ENCODE peak calls at places on chromosome 20, in seven cellular contexts. O is PC-9, R is neural progenitor cell, U is AG04450, A is heart left ventricle, Z is caudate nucleus, F is ovary. B is an unnamed sample.

GRCh38 chr20:6583134-6583738 is 184.2 kb upstream of the BMP2 start:
- DNase-seq in U (no peak), R (peak; percentile 75), A (no peak), O (no peak), Z (no peak), F (no peak), B (peak; percentile 27)

GRCh38 chr20:58308290-58308679 is 1.2 kb upstream of the RAB22A start:
- DNase-seq in A (no peak), U (no peak), O (no peak), Z (no peak), F (no peak), R (no peak), B (no peak)

GRCh38 chr20:50636601-50637539 is 54.5 kb downstream of the RIPOR3 start:
- DNase-seq in U (no peak), A (no peak), Z (no peak), F (no peak), R (no peak), O (no peak), B (no peak)

GRCh38 chr20:1281279-1282057 is 15.4 kb downstream of the SNPH start:
- DNase-seq in Z (no peak), R (no peak), U (no peak), F (no peak), O (no peak), A (no peak), B (no peak)

GRCh38 chr20:51661609-51662178 is 106.5 kb downstream of the ATP9A start:
- DNase-seq in A (no peak), Z (no peak), F (no peak), U (no peak), R (no peak), O (peak; percentile 93), B (no peak)

GRCh38 chr20:20207872-20208271 is 155.5 kb downstream of the CFAP61 start:
- DNase-seq in R (no peak), F (no peak), O (no peak), A (no peak), Z (no peak), U (no peak), B (no peak)

GRCh38 chr20:2749951-2750342 is 50.5 kb downstream of the CPXM1 start:
- DNase-seq in Z (no peak), A (no peak), O (no peak), R (no peak), U (no peak), F (no peak), B (no peak)

GRCh38 chr20:53786071-53786444 is 192.4 kb upstream of the ZNF217 start:
- DNase-seq in A (no peak), R (no peak), F (no peak), O (peak; percentile 100), Z (no peak), U (no peak), B (no peak)

GRCh38 chr20:48338717-48339116 is 489.1 kb downstream of the PREX1 start:
- DNase-seq in F (no peak), O (no peak), Z (no peak), A (no peak), R (no peak), U (peak; percentile 29), B (no peak)

GRCh38 chr20:44598413-44599290 is 16.3 kb downstream of the PKIG start:
- DNase-seq in Z (no peak), A (peak; percentile 75), F (no peak), U (no peak), R (peak; percentile 34), O (no peak), B (peak; percentile 6)

GRCh38 chr20:13312300-13312699 is 91.2 kb downstream of the ISM1 start:
- DNase-seq in U (no peak), A (no peak), F (no peak), R (no peak), Z (no peak), O (no peak), B (no peak)

GRCh38 chr20:44137210-44137781 is 49.7 kb downstream of the JPH2 start:
- DNase-seq in R (peak; percentile 82), U (peak; percentile 21), Z (no peak), F (peak; percentile 25), O (no peak), A (peak; percentile 79), B (no peak)

GRCh38 chr20:23165964-23166363 is 79.8 kb upstream of the CD93 start:
- DNase-seq in F (no peak), R (no peak), U (no peak), Z (no peak), O (no peak), A (no peak), B (no peak)

GRCh38 chr20:50844430-50845100 is 49.7 kb downstream of the BCAS4 start:
- DNase-seq in R (no peak), F (no peak), U (peak; percentile 49), O (no peak), A (no peak), Z (no peak), B (no peak)

GRCh38 chr20:15205719-15206118 is 868.3 kb upstream of the FLRT3 start:
- DNase-seq in A (no peak), O (no peak), R (no peak), F (no peak), Z (no peak), U (no peak), B (no peak)

GRCh38 chr20:47220161-47220582 is 136.3 kb downstream of the ZMYND8 start:
- DNase-seq in U (no peak), R (peak; percentile 66), F (no peak), O (no peak), Z (no peak), A (no peak), B (no peak)

GRCh38 chr20:3980260-3981131 is 34.9 kb downstream of the RNF24 start:
- DNase-seq in F (peak; percentile 33), R (no peak), O (no peak), Z (no peak), A (no peak), U (peak; percentile 4), B (no peak)

GRCh38 chr20:50527068-50527605 is 17.0 kb downstream of the PTPN1 start:
- DNase-seq in U (no peak), Z (no peak), F (no peak), R (no peak), O (no peak), A (no peak), B (no peak)

GRCh38 chr20:4717816-4718215 is 3.9 kb upstream of the PRND start:
- DNase-seq in O (no peak), Z (no peak), A (no peak), U (no peak), F (no peak), R (no peak), B (no peak)

GRCh38 chr20:41619360-41620115 is 1.4 kb upstream of the CHD6 start:
- DNase-seq in F (peak; percentile 21), A (no peak), Z (no peak), O (no peak), U (no peak), R (no peak), B (no peak)

DNA sequence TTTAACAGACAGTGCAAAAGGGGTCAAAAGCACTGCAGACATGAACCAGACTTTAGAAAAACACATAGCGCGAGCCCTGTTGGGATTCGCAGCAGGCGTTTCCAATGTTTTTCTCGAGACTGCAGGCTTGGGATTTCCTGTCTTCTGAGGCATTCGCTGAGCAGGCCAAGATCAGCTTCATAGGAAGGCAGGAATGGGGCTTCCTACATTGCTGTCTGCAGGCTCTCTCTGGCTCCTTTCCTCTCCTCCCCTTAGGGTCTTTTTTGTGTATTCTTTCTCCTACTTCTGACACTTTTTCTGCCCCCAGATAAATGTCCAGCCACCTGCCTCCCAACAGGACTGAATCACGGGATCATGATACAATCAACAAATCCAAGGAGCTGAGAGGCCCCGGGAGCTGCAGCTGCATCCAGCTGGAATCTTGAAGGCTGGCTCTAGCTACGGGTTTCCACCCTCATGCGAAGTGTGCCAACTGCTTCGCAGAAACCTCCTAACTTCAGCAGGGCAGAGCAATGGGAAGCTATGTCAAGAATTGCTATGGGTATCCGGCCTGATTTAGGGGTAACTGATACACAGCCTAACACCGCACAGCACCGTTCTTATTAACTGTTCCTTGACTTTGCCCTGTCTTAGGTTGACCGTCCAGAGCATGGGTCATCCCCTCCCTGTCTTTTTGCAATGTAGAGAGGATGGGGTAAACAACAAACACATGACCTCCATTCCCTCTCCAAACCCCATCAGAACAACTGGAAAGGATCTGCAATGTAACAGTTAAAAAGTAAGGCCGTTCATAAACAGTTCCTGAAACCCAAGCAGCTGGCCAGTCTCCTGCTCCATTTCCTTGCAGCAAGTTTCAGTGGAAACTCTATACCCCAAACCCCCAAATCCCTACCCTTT is 31.6 kb downstream of the SNX5 start:
- DNase-seq in R (no peak), F (peak; percentile 67), Z (no peak), O (no peak), U (peak; percentile 86), A (peak; percentile 60), B (no peak)
- H3K27ac ChIP-seq in R (no peak overlapping the region), F (peak overlapping the region; percentile 50), Z (no peak overlapping the region), O (no peak overlapping the region), U (peak overlapping the region; percentile 96), A (peak overlapping the region; percentile 24), B (no peak overlapping the region)

GRCh38 chr20:38604873-38605303 is 3.3 kb downstream of the ARHGAP40 start:
- DNase-seq in U (no peak), R (no peak), A (no peak), F (no peak), O (peak; percentile 99), Z (no peak), B (peak; percentile 33)
- H3K27ac ChIP-seq in U (no peak overlapping the region), R (no peak overlapping the region), A (no peak overlapping the region), F (no peak overlapping the region), O (peak overlapping the region; percentile 63), Z (no peak overlapping the region), B (no peak overlapping the region)

DNA sequence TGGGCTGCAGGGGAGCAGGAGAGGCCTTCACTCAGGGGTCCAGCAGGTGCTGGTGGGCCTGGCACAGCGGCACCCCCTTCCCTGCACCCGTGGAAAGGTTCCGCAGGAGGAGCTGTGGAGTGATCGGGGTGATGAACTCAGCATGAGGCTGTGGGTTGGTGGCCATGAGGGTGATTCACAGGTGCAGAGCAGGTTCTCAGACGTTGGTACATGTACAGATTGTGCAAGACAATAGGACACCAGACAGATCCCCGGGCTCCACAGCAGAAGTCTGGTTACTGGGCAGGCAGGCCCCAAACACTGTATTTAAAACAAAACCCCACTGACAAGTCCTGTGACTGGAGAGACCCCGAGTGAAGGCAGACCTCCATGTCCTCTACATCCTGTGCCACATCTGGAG is 151.6 kb upstream of the CDH4 start:
- DNase-seq in R (no peak), O (no peak), A (no peak), Z (no peak), U (no peak), F (no peak), B (no peak)
- H3K27ac ChIP-seq in R (no peak overlapping the region), O (no peak overlapping the region), A (no peak overlapping the region), Z (no peak overlapping the region), U (no peak overlapping the region), F (no peak overlapping the region), B (no peak overlapping the region)

DNA sequence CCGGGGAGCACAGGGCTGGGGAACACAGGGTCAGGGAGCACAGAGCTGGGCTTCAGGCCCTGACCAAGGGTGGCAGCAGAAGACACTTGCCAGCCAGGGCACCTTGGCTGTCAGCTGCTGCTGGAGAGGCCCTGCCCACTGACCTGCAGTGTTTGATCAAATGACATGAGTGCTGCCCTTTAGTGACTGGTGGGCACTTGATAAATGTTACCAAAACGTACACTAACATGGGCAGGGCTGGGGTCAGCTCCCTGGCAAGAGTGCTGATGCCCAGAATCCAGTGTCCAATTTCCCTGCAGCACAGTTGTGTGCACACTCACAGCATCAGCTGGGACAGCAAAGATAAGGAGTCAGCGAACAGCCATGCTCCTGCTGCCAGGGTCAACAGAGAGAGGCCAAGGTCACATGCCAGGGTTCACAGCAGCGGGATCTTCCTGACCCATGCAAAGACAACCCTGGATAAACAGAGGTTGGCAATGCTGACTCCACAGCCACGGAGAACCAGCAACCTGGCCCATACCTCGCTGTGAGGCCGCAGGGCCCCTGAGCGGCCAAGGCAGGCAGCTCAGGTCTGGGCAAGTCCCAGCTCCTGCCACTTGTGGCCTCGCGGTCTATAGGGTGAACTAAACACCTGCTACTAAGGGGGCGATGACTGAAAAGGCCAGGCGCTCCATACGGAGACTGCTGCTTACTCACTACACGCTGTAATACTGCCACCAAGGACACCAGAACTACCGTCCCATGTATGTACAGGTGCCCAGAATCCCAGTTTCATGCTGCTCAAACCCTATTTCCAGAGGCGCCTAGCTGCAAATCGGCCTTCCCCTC is 46.3 kb downstream of the NINL start:
- DNase-seq in Z (no peak), R (no peak), A (no peak), O (no peak), F (no peak), U (no peak), B (no peak)
- H3K27ac ChIP-seq in Z (peak overlapping the region; percentile 45), R (no peak overlapping the region), A (peak overlapping the region; percentile 67), O (no peak overlapping the region), F (no peak overlapping the region), U (peak overlapping the region; percentile 39), B (peak overlapping the region; percentile 49)

B was measured in substantia nigra.